ENCODE peak calls at places on chromosomes 2 and 18, in six cellular contexts. I is bronchial epithelial cell, K is cardiac muscle cell, R is foreskin fibroblast, C is breast epithelium, L is Caco-2. F is an unnamed sample.

GRCh38 chr2:102251042-102251848 is 60.1 kb upstream of the IL1RL1 start:
- DNase-seq in C (no peak), I (peak), R (peak), L (no peak), K (peak), F (no peak)

GRCh38 chr2:122543815-122544214 is 788.4 kb downstream of the TSN start:
- DNase-seq in K (no peak), L (no peak), I (peak), C (no peak), R (peak), F (peak)

GRCh38 chr2:134671498-134671897 is 47.3 kb downstream of the TMEM163 start:
- DNase-seq in C (no peak), L (no peak), R (no peak), I (no peak), K (no peak), F (no peak)

GRCh38 chr2:187169108-187169713 is 278.8 kb downstream of the CALCRL start:
- DNase-seq in K (no peak), I (no peak), R (no peak), L (no peak), C (no peak), F (no peak)

GRCh38 chr2:224909885-224910517 is 132.3 kb downstream of the DOCK10 start:
- DNase-seq in C (peak), K (no peak), L (no peak), R (peak), I (peak), F (peak)

GRCh38 chr2:34545486-34546136 is 946.5 kb upstream of the FAM98A start:
- DNase-seq in I (no peak), R (no peak), C (no peak), K (no peak), L (no peak), F (no peak)

GRCh38 chr2:37181726-37182684 is 6.5 kb downstream of the SULT6B1 start:
- DNase-seq in R (peak), I (no peak), L (no peak), C (no peak), K (no peak), F (peak)

GRCh38 chr18:46338213-46338612 is 234.0 kb downstream of the HAUS1 start:
- DNase-seq in L (no peak), K (peak), I (no peak), R (no peak), C (no peak), F (no peak)

GRCh38 chr2:77087987-77088414 is 434.2 kb downstream of the LRRTM4 start:
- DNase-seq in I (no peak), L (no peak), R (no peak), K (no peak), C (no peak), F (no peak)

GRCh38 chr2:238125127-238125885 is 13.2 kb upstream of the KLHL30 start:
- DNase-seq in K (no peak), L (no peak), R (no peak), C (no peak), I (no peak), F (no peak)

GRCh38 chr2:214960677-214961076 is 151.2 kb upstream of the BARD1 start:
- DNase-seq in R (peak), L (no peak), K (no peak), I (peak), C (no peak), F (no peak)

GRCh38 chr18:28584726-28585125 is 407.8 kb upstream of the CDH2 start:
- DNase-seq in I (peak), C (no peak), R (peak), K (peak), L (no peak), F (peak)

GRCh38 chr18:57930476-57930875 is 113.5 kb upstream of the NEDD4L start:
- DNase-seq in I (peak), C (no peak), L (no peak), R (no peak), K (no peak), F (no peak)

GRCh38 chr2:121363632-121364420 is 78.8 kb upstream of the TFCP2L1 start:
- DNase-seq in R (peak), K (no peak), C (no peak), L (no peak), I (peak), F (peak)

GRCh38 chr2:67871696-67872320 is 191.0 kb downstream of the C1D start:
- DNase-seq in I (peak), R (peak), K (no peak), C (no peak), L (no peak), F (peak)

GRCh38 chr2:39325966-39326365 is 82.2 kb upstream of the CDKL4 start:
- DNase-seq in R (peak), L (no peak), K (no peak), C (no peak), I (no peak), F (peak)

GRCh38 chr2:217795706-217796465 is 206.9 kb downstream of the TNS1 start:
- DNase-seq in K (no peak), R (no peak), C (no peak), L (no peak), I (no peak), F (no peak)

GRCh38 chr2:239768031-239768800 is 256.9 kb downstream of the NDUFA10 start:
- DNase-seq in K (no peak), I (no peak), L (no peak), R (no peak), C (peak), F (no peak)

GRCh38 chr18:49859725-49860124 is 46.4 kb upstream of the ACAA2 start:
- DNase-seq in R (no peak), L (no peak), I (no peak), K (no peak), C (no peak), F (no peak)

GRCh38 chr2:238136820-238137537 is 1.5 kb upstream of the KLHL30 start:
- DNase-seq in L (peak), R (peak), I (peak), C (no peak), K (no peak), F (peak)

GRCh38 chr18:22257022-22257543 is 87.7 kb downstream of the GATA6 start:
- DNase-seq in L (peak), R (no peak), K (no peak), C (no peak), I (no peak), F (no peak)

GRCh38 chr2:131201098-131201497 is 8.2 kb upstream of the POTEE start:
- DNase-seq in L (no peak), K (no peak), R (no peak), I (no peak), C (no peak), F (no peak)

GRCh38 chr18:13547347-13547746 is 179.0 kb downstream of the FAM210A start:
- DNase-seq in L (no peak), R (no peak), K (no peak), C (no peak), I (no peak), F (no peak)

GRCh38 chr2:239002960-239003932 is 155.4 kb downstream of the TWIST2 start:
- DNase-seq in R (peak), K (no peak), L (no peak), I (peak), C (no peak), F (peak)

GRCh38 chr18:78904179-78904531 is 75.5 kb upstream of the SALL3 start:
- DNase-seq in L (no peak), K (no peak), I (no peak), C (no peak), R (no peak), F (no peak)

GRCh38 chr18:44715841-44716240 is 35.2 kb downstream of the SETBP1 start:
- DNase-seq in C (no peak), R (peak), I (no peak), K (no peak), L (no peak), F (no peak)

GRCh38 chr2:2703127-2703526 is 372.1 kb upstream of the MYT1L start:
- DNase-seq in K (no peak), C (no peak), L (no peak), R (no peak), I (no peak), F (no peak)

GRCh38 chr18:51266736-51267135 is 69.3 kb upstream of the MEX3C start:
- DNase-seq in C (no peak), R (no peak), K (no peak), L (no peak), I (peak), F (no peak)

GRCh38 chr2:159976527-159977163 is 85.8 kb downstream of the PLA2R1 start:
- DNase-seq in R (no peak), K (no peak), L (no peak), C (no peak), I (no peak), F (no peak)

GRCh38 chr2:120867290-120868231 is 131.9 kb downstream of the GLI2 start:
- DNase-seq in R (peak), I (peak), L (peak), C (no peak), K (peak), F (peak)

GRCh38 chr2:204538179-204539009 is 6.9 kb upstream of the PARD3B start:
- DNase-seq in R (peak), C (no peak), I (no peak), L (no peak), K (peak), F (peak)

GRCh38 chr2:72770879-72771461 is 54.9 kb downstream of the EXOC6B start:
- DNase-seq in L (peak), C (no peak), R (peak), I (peak), K (peak), F (peak)

DNA sequence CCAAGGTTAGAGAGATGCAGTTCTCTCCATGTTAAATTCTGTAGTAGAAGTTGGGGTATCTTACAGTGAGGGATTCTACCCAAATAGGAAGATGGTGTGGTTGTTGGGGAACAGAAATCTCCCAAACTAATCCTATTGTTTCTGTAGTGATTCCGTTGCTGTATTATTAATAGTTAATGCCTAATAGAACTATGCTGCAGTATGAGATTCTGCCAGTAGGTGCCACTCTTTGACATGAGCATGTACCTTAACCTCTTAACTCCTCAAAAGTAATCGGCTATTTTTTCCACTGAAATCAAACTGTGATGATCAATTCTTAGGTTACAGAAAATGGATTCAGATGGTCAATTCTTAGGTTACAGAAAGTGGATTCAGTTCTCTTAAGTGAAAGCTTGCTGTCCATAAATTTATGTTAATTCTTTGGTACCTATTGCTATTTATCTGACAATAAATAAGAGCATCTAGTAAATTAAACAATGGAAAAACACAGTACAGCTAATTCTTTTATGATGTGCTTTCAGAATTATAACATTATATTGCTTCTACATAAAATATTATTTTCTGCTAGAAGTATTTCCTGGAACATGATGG is 97.9 kb upstream of the DLX2 start:
- DNase-seq in I (peak), R (peak), K (no peak), C (no peak), L (peak), F (peak)
- TF ChIP-seq CTCF in I (peak), R (peak), K (peak), C (no peak), L (peak), F (peak)

DNA sequence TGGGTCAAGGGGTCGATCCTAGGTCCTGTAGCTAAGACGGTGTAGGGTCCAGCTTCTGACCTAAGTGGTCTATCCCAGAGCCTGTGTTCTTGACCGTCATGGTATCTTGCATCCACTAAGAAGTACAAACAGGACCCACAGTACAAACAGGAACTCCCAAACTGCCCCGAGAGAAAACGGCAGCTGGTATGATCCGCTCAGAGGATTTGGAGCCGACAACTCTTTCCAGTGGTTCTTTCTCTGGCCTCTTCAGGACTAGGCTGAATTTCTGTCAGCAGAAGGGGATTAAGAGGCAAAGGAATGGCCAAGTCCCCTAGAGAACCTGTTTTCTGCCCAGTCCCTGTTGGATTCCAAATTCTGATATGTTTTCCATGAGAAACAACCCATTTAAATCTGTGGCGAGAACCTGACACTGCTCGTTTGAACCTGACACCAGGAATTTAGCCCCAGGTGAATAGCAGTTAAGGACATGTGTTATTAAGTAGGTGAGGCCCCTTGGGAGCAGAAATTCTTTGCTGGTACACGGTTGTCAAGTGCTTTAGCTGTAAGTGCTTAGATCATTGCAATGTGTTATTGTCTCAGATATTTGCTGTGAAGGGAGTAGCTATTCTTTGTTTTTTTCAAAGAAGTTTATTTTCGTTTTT is 50.5 kb upstream of the TXNDC2 start:
- DNase-seq in R (no peak), L (no peak), K (peak), I (peak), C (no peak), F (no peak)
- TF ChIP-seq CTCF in R (no peak), L (no peak), K (no peak), I (no peak), C (no peak), F (no peak)

GRCh38 chr2:30577151-30577550 is 130.1 kb downstream of the LCLAT1 start:
- DNase-seq in C (no peak), K (peak), L (no peak), R (no peak), I (no peak), F (no peak)
- TF ChIP-seq CTCF in C (no peak), K (no peak), L (no peak), R (no peak), I (no peak), F (no peak)

GRCh38 chr2:26786207-26787023 is 559 bp downstream of the CENPA start:
- DNase-seq in C (no peak), I (no peak), R (peak), L (peak), K (no peak), F (no peak)

GRCh38 chr2:26784570-26785234 is 1.2 kb upstream of the CENPA start:
- DNase-seq in I (no peak), R (no peak), K (no peak), C (no peak), L (no peak), F (no peak)

GRCh38 chr2:26780203-26780760 is 5.6 kb upstream of the CENPA start:
- DNase-seq in K (no peak), L (no peak), I (no peak), C (no peak), R (no peak), F (no peak)

GRCh38 chr2:26782876-26783704 is 2.8 kb upstream of the CENPA start:
- DNase-seq in K (no peak), L (no peak), R (no peak), I (no peak), C (no peak), F (no peak)

GRCh38 chr2:26785431-26786206 is at the start of gene CENPA:
- DNase-seq in I (peak), C (peak), R (peak), K (peak), L (peak), F (peak)
- TF ChIP-seq CTCF in I (peak), C (peak), R (no peak), K (peak), L (peak), F (peak)

GRCh38 chr2:164510895-164511294 is 110.4 kb downstream of the GRB14 start:
- DNase-seq in I (no peak), C (no peak), K (no peak), L (no peak), R (no peak), F (no peak)

GRCh38 chr2:164514491-164514890 is 106.8 kb downstream of the GRB14 start:
- DNase-seq in L (peak), C (peak), K (no peak), R (no peak), I (peak), F (no peak)

GRCh38 chr2:164511738-164512137 is 109.5 kb downstream of the GRB14 start:
- DNase-seq in K (no peak), I (no peak), R (no peak), C (no peak), L (no peak), F (no peak)

GRCh38 chr2:164515030-164515429 is 106.3 kb downstream of the GRB14 start:
- DNase-seq in L (no peak), C (no peak), I (no peak), R (no peak), K (no peak), F (no peak)

GRCh38 chr2:164515746-164516145 is 105.5 kb downstream of the GRB14 start:
- DNase-seq in C (no peak), I (no peak), L (no peak), R (no peak), K (no peak), F (no peak)
- TF ChIP-seq CTCF in C (no peak), I (no peak), L (no peak), R (no peak), K (no peak), F (no peak)